ENCODE peak calls at places on chromosomes 7 and 10, in ten cellular contexts. One of them, this sample, is unnamed.

GRCh38 chr7:125927556-125927955 is 997.9 kb upstream of the POT1 start:
- DNase-seq in A549: no peak
- DNase-seq in RKO: no peak
- DNase-seq in small intestine: no peak
- DNase-seq in T-helper 2 cell: no peak
- DNase-seq in AML-193: no peak
- DNase-seq in LoVo: no peak
- DNase-seq in activated T-helper 9 cell treated with anti-CD3 and anti-CD28 coated beads, Interleukin-2, amount 50 U/mL, for 16 hours: no peak
- DNase-seq in D341Med: no peak
- DNase-seq in stimulated activated CD8-positive, alpha-beta memory T cell treated with anti-CD3 and anti-CD28 coated beads, Interleukin-4, amount 100 ng/mL, for 48 hours: no peak
- DNase-seq in this sample: peak

GRCh38 chr10:26485150-26485941 is 47.2 kb downstream of the APBB1IP start:
- DNase-seq in A549: no peak
- DNase-seq in D341Med: no peak
- DNase-seq in LoVo: no peak
- DNase-seq in activated T-helper 9 cell treated with anti-CD3 and anti-CD28 coated beads, Interleukin-2, amount 50 U/mL, for 16 hours: no peak
- DNase-seq in RKO: no peak
- DNase-seq in AML-193: no peak
- DNase-seq in stimulated activated CD8-positive, alpha-beta memory T cell treated with anti-CD3 and anti-CD28 coated beads, Interleukin-4, amount 100 ng/mL, for 48 hours: no peak
- DNase-seq in T-helper 2 cell: no peak
- DNase-seq in small intestine: no peak
- DNase-seq in this sample: no peak

GRCh38 chr7:2203551-2204300 is 29.0 kb downstream of the MAD1L1 start:
- DNase-seq in LoVo: no peak
- DNase-seq in T-helper 2 cell: no peak
- DNase-seq in stimulated activated CD8-positive, alpha-beta memory T cell treated with anti-CD3 and anti-CD28 coated beads, Interleukin-4, amount 100 ng/mL, for 48 hours: no peak
- DNase-seq in AML-193: no peak
- DNase-seq in small intestine: no peak
- DNase-seq in activated T-helper 9 cell treated with anti-CD3 and anti-CD28 coated beads, Interleukin-2, amount 50 U/mL, for 16 hours: no peak
- DNase-seq in D341Med: no peak
- DNase-seq in A549: no peak
- DNase-seq in RKO: no peak
- DNase-seq in this sample: no peak

GRCh38 chr7:42342381-42342780 is 105.4 kb upstream of the GLI3 start:
- DNase-seq in small intestine: no peak
- DNase-seq in activated T-helper 9 cell treated with anti-CD3 and anti-CD28 coated beads, Interleukin-2, amount 50 U/mL, for 16 hours: no peak
- DNase-seq in A549: no peak
- DNase-seq in D341Med: no peak
- DNase-seq in AML-193: no peak
- DNase-seq in stimulated activated CD8-positive, alpha-beta memory T cell treated with anti-CD3 and anti-CD28 coated beads, Interleukin-4, amount 100 ng/mL, for 48 hours: no peak
- DNase-seq in RKO: no peak
- DNase-seq in LoVo: no peak
- DNase-seq in T-helper 2 cell: no peak
- DNase-seq in this sample: no peak

GRCh38 chr10:70907619-70908425 is 19.5 kb upstream of the PCBD1 start:
- DNase-seq in RKO: no peak
- DNase-seq in activated T-helper 9 cell treated with anti-CD3 and anti-CD28 coated beads, Interleukin-2, amount 50 U/mL, for 16 hours: no peak
- DNase-seq in D341Med: peak
- DNase-seq in T-helper 2 cell: no peak
- DNase-seq in stimulated activated CD8-positive, alpha-beta memory T cell treated with anti-CD3 and anti-CD28 coated beads, Interleukin-4, amount 100 ng/mL, for 48 hours: no peak
- DNase-seq in LoVo: no peak
- DNase-seq in A549: no peak
- DNase-seq in small intestine: no peak
- DNase-seq in AML-193: no peak
- DNase-seq in this sample: no peak

GRCh38 chr7:5351508-5352265 is 68.9 kb downstream of the SLC29A4 start:
- DNase-seq in RKO: no peak
- DNase-seq in D341Med: no peak
- DNase-seq in T-helper 2 cell: no peak
- DNase-seq in small intestine: no peak
- DNase-seq in activated T-helper 9 cell treated with anti-CD3 and anti-CD28 coated beads, Interleukin-2, amount 50 U/mL, for 16 hours: no peak
- DNase-seq in AML-193: no peak
- DNase-seq in A549: no peak
- DNase-seq in LoVo: no peak
- DNase-seq in stimulated activated CD8-positive, alpha-beta memory T cell treated with anti-CD3 and anti-CD28 coated beads, Interleukin-4, amount 100 ng/mL, for 48 hours: no peak
- DNase-seq in this sample: no peak

GRCh38 chr10:86347856-86348255 is 18.7 kb downstream of the GRID1 start:
- DNase-seq in A549: no peak
- DNase-seq in D341Med: no peak
- DNase-seq in LoVo: no peak
- DNase-seq in small intestine: no peak
- DNase-seq in AML-193: no peak
- DNase-seq in stimulated activated CD8-positive, alpha-beta memory T cell treated with anti-CD3 and anti-CD28 coated beads, Interleukin-4, amount 100 ng/mL, for 48 hours: no peak
- DNase-seq in T-helper 2 cell: no peak
- DNase-seq in activated T-helper 9 cell treated with anti-CD3 and anti-CD28 coated beads, Interleukin-2, amount 50 U/mL, for 16 hours: no peak
- DNase-seq in RKO: no peak
- DNase-seq in this sample: no peak

GRCh38 chr7:21967500-21968099 is 21.9 kb upstream of the CDCA7L start:
- DNase-seq in A549: no peak
- DNase-seq in D341Med: no peak
- DNase-seq in LoVo: peak
- DNase-seq in RKO: no peak
- DNase-seq in stimulated activated CD8-positive, alpha-beta memory T cell treated with anti-CD3 and anti-CD28 coated beads, Interleukin-4, amount 100 ng/mL, for 48 hours: peak
- DNase-seq in AML-193: peak
- DNase-seq in small intestine: peak
- DNase-seq in activated T-helper 9 cell treated with anti-CD3 and anti-CD28 coated beads, Interleukin-2, amount 50 U/mL, for 16 hours: no peak
- DNase-seq in T-helper 2 cell: no peak
- DNase-seq in this sample: no peak

GRCh38 chr10:124744047-124744687 is at the start of gene FAM53B:
- DNase-seq in activated T-helper 9 cell treated with anti-CD3 and anti-CD28 coated beads, Interleukin-2, amount 50 U/mL, for 16 hours: peak
- DNase-seq in A549: peak
- DNase-seq in T-helper 2 cell: peak
- DNase-seq in stimulated activated CD8-positive, alpha-beta memory T cell treated with anti-CD3 and anti-CD28 coated beads, Interleukin-4, amount 100 ng/mL, for 48 hours: peak
- DNase-seq in LoVo: peak
- DNase-seq in D341Med: peak
- DNase-seq in RKO: peak
- DNase-seq in AML-193: peak
- DNase-seq in small intestine: peak
- DNase-seq in this sample: peak

GRCh38 chr7:151404216-151405011 is 5.4 kb downstream of the WDR86 start:
- DNase-seq in activated T-helper 9 cell treated with anti-CD3 and anti-CD28 coated beads, Interleukin-2, amount 50 U/mL, for 16 hours: no peak
- DNase-seq in LoVo: peak
- DNase-seq in small intestine: peak
- DNase-seq in AML-193: no peak
- DNase-seq in A549: peak
- DNase-seq in T-helper 2 cell: no peak
- DNase-seq in stimulated activated CD8-positive, alpha-beta memory T cell treated with anti-CD3 and anti-CD28 coated beads, Interleukin-4, amount 100 ng/mL, for 48 hours: no peak
- DNase-seq in RKO: peak
- DNase-seq in D341Med: no peak
- DNase-seq in this sample: no peak

GRCh38 chr10:4427524-4427923 is 398.5 kb upstream of the AKR1E2 start:
- DNase-seq in LoVo: no peak
- DNase-seq in T-helper 2 cell: no peak
- DNase-seq in activated T-helper 9 cell treated with anti-CD3 and anti-CD28 coated beads, Interleukin-2, amount 50 U/mL, for 16 hours: no peak
- DNase-seq in stimulated activated CD8-positive, alpha-beta memory T cell treated with anti-CD3 and anti-CD28 coated beads, Interleukin-4, amount 100 ng/mL, for 48 hours: no peak
- DNase-seq in small intestine: no peak
- DNase-seq in RKO: no peak
- DNase-seq in AML-193: no peak
- DNase-seq in D341Med: no peak
- DNase-seq in A549: no peak
- DNase-seq in this sample: no peak

GRCh38 chr10:121579656-121580055 is 18.6 kb downstream of the FGFR2 start:
- DNase-seq in AML-193: no peak
- DNase-seq in stimulated activated CD8-positive, alpha-beta memory T cell treated with anti-CD3 and anti-CD28 coated beads, Interleukin-4, amount 100 ng/mL, for 48 hours: no peak
- DNase-seq in D341Med: no peak
- DNase-seq in activated T-helper 9 cell treated with anti-CD3 and anti-CD28 coated beads, Interleukin-2, amount 50 U/mL, for 16 hours: no peak
- DNase-seq in small intestine: no peak
- DNase-seq in LoVo: no peak
- DNase-seq in T-helper 2 cell: no peak
- DNase-seq in A549: no peak
- DNase-seq in RKO: no peak
- DNase-seq in this sample: no peak

GRCh38 chr10:95435548-95436279 is 125.5 kb downstream of the SORBS1 start:
- DNase-seq in T-helper 2 cell: no peak
- DNase-seq in stimulated activated CD8-positive, alpha-beta memory T cell treated with anti-CD3 and anti-CD28 coated beads, Interleukin-4, amount 100 ng/mL, for 48 hours: no peak
- DNase-seq in D341Med: no peak
- DNase-seq in small intestine: no peak
- DNase-seq in AML-193: no peak
- DNase-seq in activated T-helper 9 cell treated with anti-CD3 and anti-CD28 coated beads, Interleukin-2, amount 50 U/mL, for 16 hours: no peak
- DNase-seq in RKO: no peak
- DNase-seq in LoVo: no peak
- DNase-seq in A549: no peak
- DNase-seq in this sample: no peak

GRCh38 chr7:42159150-42159549 is 77.9 kb downstream of the GLI3 start:
- DNase-seq in D341Med: no peak
- DNase-seq in LoVo: no peak
- DNase-seq in T-helper 2 cell: no peak
- DNase-seq in small intestine: no peak
- DNase-seq in activated T-helper 9 cell treated with anti-CD3 and anti-CD28 coated beads, Interleukin-2, amount 50 U/mL, for 16 hours: no peak
- DNase-seq in RKO: no peak
- DNase-seq in AML-193: no peak
- DNase-seq in A549: no peak
- DNase-seq in stimulated activated CD8-positive, alpha-beta memory T cell treated with anti-CD3 and anti-CD28 coated beads, Interleukin-4, amount 100 ng/mL, for 48 hours: no peak
- DNase-seq in this sample: no peak

GRCh38 chr10:11489591-11489990 is 121.9 kb downstream of the USP6NL start:
- DNase-seq in D341Med: no peak
- DNase-seq in A549: no peak
- DNase-seq in activated T-helper 9 cell treated with anti-CD3 and anti-CD28 coated beads, Interleukin-2, amount 50 U/mL, for 16 hours: no peak
- DNase-seq in LoVo: no peak
- DNase-seq in RKO: no peak
- DNase-seq in T-helper 2 cell: no peak
- DNase-seq in AML-193: no peak
- DNase-seq in small intestine: no peak
- DNase-seq in stimulated activated CD8-positive, alpha-beta memory T cell treated with anti-CD3 and anti-CD28 coated beads, Interleukin-4, amount 100 ng/mL, for 48 hours: no peak
- DNase-seq in this sample: no peak

GRCh38 chr10:124552877-124553276 is 91.3 kb downstream of the LHPP start:
- DNase-seq in LoVo: no peak
- DNase-seq in stimulated activated CD8-positive, alpha-beta memory T cell treated with anti-CD3 and anti-CD28 coated beads, Interleukin-4, amount 100 ng/mL, for 48 hours: no peak
- DNase-seq in T-helper 2 cell: no peak
- DNase-seq in activated T-helper 9 cell treated with anti-CD3 and anti-CD28 coated beads, Interleukin-2, amount 50 U/mL, for 16 hours: no peak
- DNase-seq in small intestine: no peak
- DNase-seq in RKO: no peak
- DNase-seq in D341Med: no peak
- DNase-seq in AML-193: no peak
- DNase-seq in A549: no peak
- DNase-seq in this sample: no peak

GRCh38 chr7:50304911-50305621 is 550 bp downstream of the IKZF1 start:
- DNase-seq in T-helper 2 cell: no peak
- DNase-seq in RKO: no peak
- DNase-seq in D341Med: no peak
- DNase-seq in stimulated activated CD8-positive, alpha-beta memory T cell treated with anti-CD3 and anti-CD28 coated beads, Interleukin-4, amount 100 ng/mL, for 48 hours: peak
- DNase-seq in small intestine: peak
- DNase-seq in LoVo: no peak
- DNase-seq in AML-193: peak
- DNase-seq in A549: no peak
- DNase-seq in activated T-helper 9 cell treated with anti-CD3 and anti-CD28 coated beads, Interleukin-2, amount 50 U/mL, for 16 hours: no peak
- DNase-seq in this sample: no peak

GRCh38 chr10:94687625-94688248 is 4.2 kb downstream of the CYP2C18 start:
- DNase-seq in T-helper 2 cell: no peak
- DNase-seq in small intestine: no peak
- DNase-seq in AML-193: no peak
- DNase-seq in A549: no peak
- DNase-seq in D341Med: no peak
- DNase-seq in stimulated activated CD8-positive, alpha-beta memory T cell treated with anti-CD3 and anti-CD28 coated beads, Interleukin-4, amount 100 ng/mL, for 48 hours: no peak
- DNase-seq in activated T-helper 9 cell treated with anti-CD3 and anti-CD28 coated beads, Interleukin-2, amount 50 U/mL, for 16 hours: no peak
- DNase-seq in LoVo: no peak
- DNase-seq in RKO: no peak
- DNase-seq in this sample: no peak

GRCh38 chr10:131743190-131744151 is 157.3 kb upstream of the PPP2R2D start:
- DNase-seq in D341Med: no peak
- DNase-seq in activated T-helper 9 cell treated with anti-CD3 and anti-CD28 coated beads, Interleukin-2, amount 50 U/mL, for 16 hours: no peak
- DNase-seq in A549: no peak
- DNase-seq in RKO: no peak
- DNase-seq in LoVo: no peak
- DNase-seq in AML-193: no peak
- DNase-seq in stimulated activated CD8-positive, alpha-beta memory T cell treated with anti-CD3 and anti-CD28 coated beads, Interleukin-4, amount 100 ng/mL, for 48 hours: peak
- DNase-seq in T-helper 2 cell: no peak
- DNase-seq in small intestine: no peak
- DNase-seq in this sample: no peak

GRCh38 chr10:108327706-108328105 is 1163.2 kb upstream of the SORCS1 start:
- DNase-seq in stimulated activated CD8-positive, alpha-beta memory T cell treated with anti-CD3 and anti-CD28 coated beads, Interleukin-4, amount 100 ng/mL, for 48 hours: no peak
- DNase-seq in RKO: peak
- DNase-seq in small intestine: no peak
- DNase-seq in D341Med: no peak
- DNase-seq in T-helper 2 cell: no peak
- DNase-seq in LoVo: no peak
- DNase-seq in AML-193: no peak
- DNase-seq in A549: no peak
- DNase-seq in activated T-helper 9 cell treated with anti-CD3 and anti-CD28 coated beads, Interleukin-2, amount 50 U/mL, for 16 hours: no peak
- DNase-seq in this sample: no peak

GRCh38 chr7:156223935-156224334 is 411.7 kb upstream of the SHH start:
- DNase-seq in AML-193: no peak
- DNase-seq in activated T-helper 9 cell treated with anti-CD3 and anti-CD28 coated beads, Interleukin-2, amount 50 U/mL, for 16 hours: no peak
- DNase-seq in RKO: no peak
- DNase-seq in T-helper 2 cell: no peak
- DNase-seq in stimulated activated CD8-positive, alpha-beta memory T cell treated with anti-CD3 and anti-CD28 coated beads, Interleukin-4, amount 100 ng/mL, for 48 hours: no peak
- DNase-seq in D341Med: no peak
- DNase-seq in small intestine: no peak
- DNase-seq in A549: no peak
- DNase-seq in LoVo: no peak
- DNase-seq in this sample: no peak

GRCh38 chr10:4663162-4663992 is 162.6 kb upstream of the AKR1E2 start:
- DNase-seq in small intestine: peak
- DNase-seq in T-helper 2 cell: no peak
- DNase-seq in LoVo: peak
- DNase-seq in A549: peak
- DNase-seq in stimulated activated CD8-positive, alpha-beta memory T cell treated with anti-CD3 and anti-CD28 coated beads, Interleukin-4, amount 100 ng/mL, for 48 hours: no peak
- DNase-seq in AML-193: no peak
- DNase-seq in RKO: peak
- DNase-seq in activated T-helper 9 cell treated with anti-CD3 and anti-CD28 coated beads, Interleukin-2, amount 50 U/mL, for 16 hours: no peak
- DNase-seq in D341Med: peak
- DNase-seq in this sample: peak

GRCh38 chr10:77555591-77556212 is 81.9 kb downstream of the KCNMA1 start:
- DNase-seq in activated T-helper 9 cell treated with anti-CD3 and anti-CD28 coated beads, Interleukin-2, amount 50 U/mL, for 16 hours: no peak
- DNase-seq in RKO: no peak
- DNase-seq in LoVo: no peak
- DNase-seq in stimulated activated CD8-positive, alpha-beta memory T cell treated with anti-CD3 and anti-CD28 coated beads, Interleukin-4, amount 100 ng/mL, for 48 hours: no peak
- DNase-seq in AML-193: no peak
- DNase-seq in A549: no peak
- DNase-seq in T-helper 2 cell: no peak
- DNase-seq in small intestine: no peak
- DNase-seq in D341Med: no peak
- DNase-seq in this sample: no peak

This sample was measured in NCI-H2107.